ENCODE peak calls at places on chromosomes 4 and X, in four cellular contexts. E is endodermal cell, K is AG20443, A is NCI-H2029 treated with DMSO at 0.1 percent for 48 hours. I is an unnamed sample.

GRCh38 chr4:73012673-73013072 is 56.8 kb downstream of the COX18 start:
- DNase-seq in A (no peak), K (no peak), E (no peak), I (no peak)

GRCh38 chrX:70960728-70961127 is 29.8 kb upstream of the SLC7A3 start:
- DNase-seq in K (no peak), A (no peak), E (no peak), I (no peak)

GRCh38 chr4:118036336-118036735 is 2.0 kb downstream of the NDST3 start:
- DNase-seq in E (no peak), A (no peak), K (no peak), I (no peak)

GRCh38 chrX:133985164-133986007 is at the start of gene GPC3:
- DNase-seq in E (peak), K (peak), A (no peak), I (no peak)

GRCh38 chr4:10245761-10246160 is 129.2 kb upstream of the WDR1 start:
- DNase-seq in A (no peak), E (no peak), K (no peak), I (no peak)

GRCh38 chr4:139824882-139825522 is 159.4 kb downstream of the MGST2 start:
- DNase-seq in K (no peak), A (no peak), E (no peak), I (no peak)

GRCh38 chrX:1876041-1876440 is 261.2 kb downstream of the ASMT start:
- DNase-seq in E (no peak), K (no peak), A (no peak), I (no peak)

GRCh38 chrX:42952621-42953020 is 174.7 kb upstream of the PPP1R2C start:
- DNase-seq in A (no peak), K (no peak), E (no peak), I (no peak)

GRCh38 chrX:47749185-47749967 is 87.3 kb upstream of the ZNF81 start:
- DNase-seq in K (no peak), A (no peak), E (no peak), I (no peak)

GRCh38 chr4:88681209-88681608 is 16.4 kb downstream of the NAP1L5 start:
- DNase-seq in K (no peak), A (no peak), E (no peak), I (no peak)

GRCh38 chr4:25182941-25183340 is 22.7 kb upstream of the SEPSECS start:
- DNase-seq in A (peak), K (no peak), E (no peak), I (no peak)

GRCh38 chr4:4427886-4428285 is 41.0 kb downstream of the NSG1 start:
- DNase-seq in E (peak), K (no peak), A (no peak), I (peak)

GRCh38 chr4:140243345-140243753 is 89.4 kb upstream of the MAML3 start:
- DNase-seq in K (no peak), A (peak), E (no peak), I (peak)

GRCh38 chr4:176464748-176465147 is 145.0 kb downstream of the SPCS3 start:
- DNase-seq in A (no peak), E (no peak), K (no peak), I (no peak)

GRCh38 chrX:129786210-129786651 is 6.5 kb downstream of the SASH3 start:
- DNase-seq in E (no peak), A (no peak), K (no peak), I (no peak)

I was measured in DMS79.